ENCODE peak calls at places on chromosomes 3 and 15, in ten cellular contexts. K is transverse colon; J is spleen; V is CD4-positive, alpha-beta memory T cell; M is neural progenitor cell; D is A549; C is Peyer's patch; E is substantia nigra; N is MM.1S; X is AG04450. U is an unnamed sample.

GRCh38 chr15:53611145-53611920 is 148.1 kb downstream of the WDR72 start:
- DNase-seq in K (no peak), J (no peak), V (no peak), M (no peak), D (no peak), C (no peak), E (no peak), N (no peak), X (no peak), U (no peak)

GRCh38 chr15:68877626-68878025 is 52.7 kb upstream of the SPESP1 start:
- DNase-seq in K (no peak), J (no peak), V (no peak), M (no peak), D (no peak), C (no peak), E (no peak), N (no peak), X (no peak), U (no peak)

GRCh38 chr15:99566157-99566900 is 545 bp downstream of the MEF2A start:
- DNase-seq in K (peak; percentile 41), J (peak; percentile 86), V (peak; percentile 6), M (peak; percentile 66), D (no peak), C (peak; percentile 34), E (no peak), N (peak; percentile 29), X (no peak), U (no peak)

GRCh38 chr3:82229397-82229796 is 468.0 kb upstream of the GBE1 start:
- DNase-seq in K (no peak), J (no peak), V (no peak), M (no peak), D (no peak), C (no peak), E (no peak), N (peak; percentile 26), X (no peak), U (no peak)

GRCh38 chr15:47997712-47998111 is 123.1 kb upstream of the SLC24A5 start:
- DNase-seq in K (no peak), J (no peak), V (no peak), M (no peak), D (no peak), C (no peak), E (no peak), N (no peak), X (no peak), U (no peak)

GRCh38 chr15:64574220-64574994 is 114.0 kb downstream of the ZNF609 start:
- DNase-seq in K (no peak), J (no peak), V (no peak), M (no peak), D (peak; percentile 25), C (no peak), E (no peak), N (no peak), X (peak; percentile 11), U (peak; percentile 69)

GRCh38 chr15:100115711-100116090 is 226.1 kb downstream of the ADAMTS17 start:
- DNase-seq in K (no peak), J (peak; percentile 32), V (no peak), M (no peak), D (no peak), C (no peak), E (no peak), N (no peak), X (no peak), U (no peak)

GRCh38 chr15:78565097-78565950 is at the start of gene CHRNA5:
- DNase-seq in K (peak; percentile 97), J (peak; percentile 93), V (peak; percentile 38), M (peak; percentile 98), D (peak; percentile 92), C (peak; percentile 92), E (peak; percentile 29), N (peak; percentile 72), X (peak; percentile 21), U (peak; percentile 27)

GRCh38 chr3:79843180-79843579 is 75.4 kb upstream of the ROBO1 start:
- DNase-seq in K (no peak), J (no peak), V (no peak), M (no peak), D (no peak), C (no peak), E (no peak), N (no peak), X (no peak), U (no peak)

DNA sequence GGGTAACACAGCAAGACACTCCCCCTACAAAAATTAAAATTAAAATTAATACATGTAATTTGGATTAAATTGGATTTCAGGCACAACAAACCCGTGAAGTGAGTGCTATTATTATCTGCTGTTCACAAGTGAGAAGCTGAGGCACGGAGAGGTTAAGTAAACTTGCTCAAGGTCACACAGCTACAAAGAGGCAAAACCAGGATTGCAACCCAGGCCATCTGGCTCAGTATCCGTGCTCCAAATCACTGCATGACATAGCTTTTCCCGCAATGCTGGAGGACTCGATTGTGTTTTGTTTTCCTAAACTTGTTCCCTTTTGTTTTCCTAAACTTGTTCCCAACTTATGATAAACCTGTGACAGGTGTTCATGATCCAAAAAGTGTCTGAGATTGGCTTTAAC is 19.9 kb upstream of the C15orf39 start:
- DNase-seq in K (no peak), J (no peak), V (no peak), M (no peak), D (no peak), C (no peak), E (no peak), N (no peak), X (no peak), U (no peak)
- H3K27ac ChIP-seq in K (no peak overlapping the region), J (no peak overlapping the region), V (no peak overlapping the region), M (no peak overlapping the region), D (no peak overlapping the region), C (no peak overlapping the region), E (no peak overlapping the region), N (no peak overlapping the region), X (no peak overlapping the region), U (peak overlapping the region; percentile 31)

GRCh38 chr3:16503191-16503776 is 10.2 kb downstream of the RFTN1 start:
- DNase-seq in K (no peak), J (no peak), V (no peak), M (no peak), D (no peak), C (no peak), E (no peak), N (no peak), X (no peak), U (no peak)

GRCh38 chr3:16502347-16502908 is 11.1 kb downstream of the RFTN1 start:
- DNase-seq in K (no peak), J (no peak), V (no peak), M (no peak), D (no peak), C (no peak), E (no peak), N (no peak), X (no peak), U (no peak)

GRCh38 chr3:16500911-16501310 is 12.6 kb downstream of the RFTN1 start:
- DNase-seq in K (no peak), J (no peak), V (no peak), M (no peak), D (no peak), C (no peak), E (no peak), N (no peak), X (no peak), U (no peak)

GRCh38 chr3:16498130-16498890 is 15.2 kb downstream of the RFTN1 start:
- DNase-seq in K (no peak), J (no peak), V (no peak), M (peak; percentile 35), D (no peak), C (no peak), E (no peak), N (no peak), X (no peak), U (no peak)

GRCh38 chr3:16500093-16500492 is 13.4 kb downstream of the RFTN1 start:
- DNase-seq in K (no peak), J (no peak), V (no peak), M (no peak), D (no peak), C (no peak), E (no peak), N (no peak), X (no peak), U (no peak)
- H3K27ac ChIP-seq in K (no peak overlapping the region), J (no peak overlapping the region), V (no peak overlapping the region), M (no peak overlapping the region), D (no peak overlapping the region), C (no peak overlapping the region), E (no peak overlapping the region), N (no peak overlapping the region), X (no peak overlapping the region), U (no peak overlapping the region)

DNA sequence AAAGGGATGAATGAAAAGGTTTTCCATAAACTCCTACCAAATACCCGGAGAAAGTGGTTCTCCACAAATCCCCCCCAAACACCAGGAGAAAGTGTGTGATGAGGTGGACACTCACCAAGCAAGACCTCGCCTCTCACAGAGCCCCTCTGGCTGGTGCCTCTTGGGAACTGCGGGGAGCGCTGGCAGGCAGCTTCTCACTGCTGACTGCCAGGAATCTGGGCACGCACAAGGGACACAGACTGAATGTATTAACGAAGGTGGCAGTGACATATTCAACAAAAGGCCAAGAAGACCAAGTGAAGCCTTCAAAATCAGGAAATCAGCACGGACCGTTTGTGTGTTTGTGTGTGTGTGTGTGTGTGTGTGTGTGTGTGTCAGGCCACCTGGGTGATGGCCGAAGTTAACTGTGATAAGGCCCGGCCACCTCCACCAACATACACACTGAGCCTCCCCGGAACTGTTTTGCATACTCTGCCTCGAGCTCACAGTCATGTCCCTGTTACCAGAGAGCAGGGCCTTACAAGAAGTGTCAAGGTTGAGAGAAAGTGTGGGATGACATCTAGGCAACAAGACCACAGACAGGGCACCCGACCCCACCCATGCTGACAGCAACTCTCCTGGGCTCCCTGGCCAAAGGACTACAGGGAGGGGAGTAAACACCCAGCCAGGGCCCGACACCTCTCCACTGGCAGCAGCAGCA is 18.0 kb downstream of the ATP10A start:
- DNase-seq in K (no peak), J (no peak), V (no peak), M (no peak), D (no peak), C (no peak), E (no peak), N (no peak), X (no peak), U (no peak)
- H3K27ac ChIP-seq in K (no peak overlapping the region), J (no peak overlapping the region), V (peak overlapping the region; percentile 19), M (no peak overlapping the region), D (no peak overlapping the region), C (no peak overlapping the region), E (no peak overlapping the region), N (no peak overlapping the region), X (no peak overlapping the region), U (no peak overlapping the region)

DNA sequence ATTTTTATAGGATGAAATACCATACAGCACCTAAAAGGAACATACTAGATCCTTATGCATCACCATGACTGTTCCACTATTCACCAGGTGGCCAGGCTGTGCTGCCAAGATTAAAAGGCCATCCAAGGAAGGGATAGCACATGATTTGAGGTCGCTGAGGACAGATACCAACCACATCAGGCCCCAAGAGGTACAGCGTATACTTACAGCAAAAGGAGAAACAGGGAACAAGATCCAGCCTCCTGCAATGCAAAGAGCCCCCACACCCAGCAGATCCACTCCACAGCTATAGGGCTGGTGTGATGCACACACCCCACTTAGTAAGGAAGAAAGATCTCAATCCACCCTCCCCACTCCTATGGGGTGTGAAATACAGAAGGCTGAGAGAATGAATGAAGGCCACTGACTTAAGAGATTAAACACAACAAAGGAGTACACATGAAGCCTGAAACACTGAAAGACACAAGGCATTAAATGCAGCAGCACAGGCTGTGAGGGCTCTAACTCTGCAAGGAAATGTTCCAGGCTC is 32.0 kb upstream of the ZNF445 start:
- DNase-seq in K (no peak), J (no peak), V (no peak), M (peak; percentile 56), D (peak; percentile 3), C (no peak), E (no peak), N (no peak), X (no peak), U (no peak)
- H3K27ac ChIP-seq in K (peak overlapping the region; percentile 89), J (peak overlapping the region; percentile 91), V (peak overlapping the region; percentile 75), M (no peak overlapping the region), D (peak overlapping the region; percentile 98), C (no peak overlapping the region), E (no peak overlapping the region), N (peak overlapping the region; percentile 53), X (no peak overlapping the region), U (no peak overlapping the region)

GRCh38 chr3:58116985-58117384 is 93.8 kb downstream of the DNASE1L3 start:
- DNase-seq in K (no peak), J (no peak), V (no peak), M (no peak), D (no peak), C (no peak), E (no peak), N (peak; percentile 12), X (no peak), U (no peak)
- H3K27ac ChIP-seq in K (peak overlapping the region; percentile 52), J (peak overlapping the region; percentile 20), V (no peak overlapping the region), M (no peak overlapping the region), D (peak overlapping the region; percentile 39), C (peak overlapping the region; percentile 48), E (no peak overlapping the region), N (no peak overlapping the region), X (peak overlapping the region; percentile 31), U (peak overlapping the region; percentile 12)

U was measured in epithelial cell of prostate.